ENCODE peak calls at places on chromosome 7, in seven cellular contexts. U, Y, K, F, E, Q and W are unnamed samples.

GRCh38 chr7:157506268-157506667 is 169.5 kb downstream of the DNAJB6 start:
- DNase-seq in Q (no peak), E (no peak), K (no peak), Y (no peak), U (no peak), F (no peak), W (no peak)

GRCh38 chr7:150957119-150958020 is 20.8 kb downstream of the KCNH2 start:
- DNase-seq in U (no peak), Q (no peak), E (no peak), Y (no peak), F (no peak), K (no peak), W (no peak)

GRCh38 chr7:98836811-98837631 is 32.8 kb downstream of the TMEM130 start:
- DNase-seq in U (peak), K (peak), Q (peak), F (no peak), Y (peak), E (peak), W (no peak)

GRCh38 chr7:47669178-47669878 is 87.4 kb upstream of the TNS3 start:
- DNase-seq in U (peak), Y (no peak), Q (peak), K (peak), E (peak), F (peak), W (no peak)

GRCh38 chr7:151086802-151087246 is 549 bp downstream of the AGAP3 start:
- DNase-seq in Y (no peak), Q (peak), E (no peak), U (no peak), K (no peak), F (no peak), W (no peak)

GRCh38 chr7:37336259-37336658 is 112.4 kb downstream of the ELMO1 start:
- DNase-seq in U (no peak), F (no peak), K (no peak), Q (no peak), E (no peak), Y (no peak), W (no peak)

GRCh38 chr7:73829921-73830617 is 727 bp upstream of the CLDN4 start:
- DNase-seq in K (no peak), F (no peak), U (no peak), Q (peak), E (no peak), Y (no peak), W (no peak)

GRCh38 chr7:157136372-157136771 is 2.4 kb upstream of the UBE3C start:
- DNase-seq in E (no peak), Q (peak), K (peak), F (peak), U (peak), Y (no peak), W (no peak)

GRCh38 chr7:55254596-55255500 is 110.3 kb upstream of the LANCL2 start:
- DNase-seq in U (peak), K (peak), F (peak), E (peak), Y (peak), Q (peak), W (peak)

GRCh38 chr7:25964483-25964961 is 187.5 kb upstream of the NFE2L3 start:
- DNase-seq in Y (no peak), U (no peak), F (no peak), K (no peak), E (no peak), Q (no peak), W (no peak)

GRCh38 chr7:90119178-90119971 is 34.9 kb upstream of the STEAP1 start:
- DNase-seq in Q (no peak), F (no peak), Y (no peak), E (peak), K (peak), U (peak), W (peak)

GRCh38 chr7:5594616-5595544 is 171.2 kb upstream of the TNRC18 start:
- DNase-seq in K (peak), Y (no peak), Q (no peak), E (no peak), F (no peak), U (peak), W (no peak)

GRCh38 chr7:774161-775109 is 47.4 kb upstream of the PRKAR1B start:
- DNase-seq in Q (peak), K (peak), F (no peak), Y (peak), U (no peak), E (peak), W (no peak)

GRCh38 chr7:22631730-22632129 is 95.3 kb upstream of the IL6 start:
- DNase-seq in K (no peak), Q (no peak), F (no peak), U (no peak), Y (no peak), E (no peak), W (no peak)

GRCh38 chr7:44678468-44679179 is 70.0 kb upstream of the ZMIZ2 start:
- DNase-seq in U (peak), K (peak), Y (no peak), F (peak), Q (no peak), E (no peak), W (no peak)

GRCh38 chr7:38630720-38631673 is at the start of gene AMPH:
- DNase-seq in U (peak), E (peak), K (peak), F (no peak), Q (no peak), Y (no peak), W (no peak)

GRCh38 chr7:2876031-2876862 is 32.1 kb upstream of the GNA12 start:
- DNase-seq in Q (peak), E (peak), F (no peak), K (peak), U (peak), Y (no peak), W (no peak)

GRCh38 chr7:101940830-101941229 is 123.4 kb downstream of the CUX1 start:
- DNase-seq in F (no peak), E (no peak), U (no peak), Q (no peak), K (peak), Y (no peak), W (peak)

GRCh38 chr7:140013676-140014075 is 49.1 kb downstream of the PARP12 start:
- DNase-seq in E (no peak), F (no peak), Y (no peak), U (no peak), K (no peak), Q (no peak), W (no peak)